ENCODE peak calls at places on chromosomes 5 and 9, in four cellular contexts. W is cardiac fibroblast; S is CD4-positive, alpha-beta T cell; X is mucosa of descending colon. I is an unnamed sample.
A peak's percentile ranks its signal among the peaks of the same experiment; 100 is the strongest.

GRCh38 chr5:168734657-168735344 is 155.6 kb upstream of the PANK3 start:
- DNase-seq in W (peak; percentile 62), X (no peak), S (no peak), I (no peak)

GRCh38 chr5:64811050-64811640 is 42.4 kb downstream of the CWC27 start:
- DNase-seq in S (no peak), X (peak; percentile 32), W (peak; percentile 85), I (peak; percentile 9)

GRCh38 chr9:131096490-131097258 is at the start of gene AIF1L:
- DNase-seq in X (peak; percentile 18), W (no peak), S (no peak), I (no peak)

GRCh38 chr5:39906146-39906545 is 481.4 kb upstream of the DAB2 start:
- DNase-seq in S (no peak), X (no peak), W (peak; percentile 38), I (no peak)

GRCh38 chr9:16680965-16681658 is 189.4 kb downstream of the BNC2 start:
- DNase-seq in X (no peak), S (no peak), W (peak; percentile 40), I (no peak)

GRCh38 chr9:130927995-130928900 is 10.8 kb downstream of the FIBCD1 start:
- DNase-seq in W (peak; percentile 67), S (no peak), X (peak; percentile 50), I (no peak)

GRCh38 chr5:38011641-38012188 is 171.9 kb upstream of the GDNF start:
- DNase-seq in S (no peak), W (no peak), X (no peak), I (no peak)

GRCh38 chr5:98365126-98365525 is 408.3 kb upstream of the RGMB start:
- DNase-seq in W (no peak), X (peak; percentile 57), S (no peak), I (no peak)

GRCh38 chr5:111834926-111835599 is 78.1 kb upstream of the NREP start:
- DNase-seq in X (no peak), S (no peak), W (peak; percentile 39), I (no peak)

GRCh38 chr5:71591100-71591499 is 4.0 kb downstream of the MCCC2 start:
- DNase-seq in X (no peak), S (no peak), W (no peak), I (no peak)

GRCh38 chr9:128150594-128151342 is 1.5 kb downstream of the LCN2 start:
- DNase-seq in W (no peak), X (peak; percentile 42), S (no peak), I (no peak)

GRCh38 chr9:72773570-72773969 is 179.3 kb downstream of the ALDH1A1 start:
- DNase-seq in S (no peak), W (no peak), X (no peak), I (no peak)

GRCh38 chr9:2242778-2243395 is 227.7 kb downstream of the SMARCA2 start:
- DNase-seq in W (peak; percentile 31), S (no peak), X (peak; percentile 8), I (no peak)

GRCh38 chr5:123068368-123068767 is 20.7 kb upstream of the PRDM6 start:
- DNase-seq in X (no peak), S (no peak), W (no peak), I (no peak)

GRCh38 chr9:30967484-30967883 is 1417.0 kb upstream of the ACO1 start:
- DNase-seq in S (no peak), W (no peak), X (no peak), I (no peak)

DNA sequence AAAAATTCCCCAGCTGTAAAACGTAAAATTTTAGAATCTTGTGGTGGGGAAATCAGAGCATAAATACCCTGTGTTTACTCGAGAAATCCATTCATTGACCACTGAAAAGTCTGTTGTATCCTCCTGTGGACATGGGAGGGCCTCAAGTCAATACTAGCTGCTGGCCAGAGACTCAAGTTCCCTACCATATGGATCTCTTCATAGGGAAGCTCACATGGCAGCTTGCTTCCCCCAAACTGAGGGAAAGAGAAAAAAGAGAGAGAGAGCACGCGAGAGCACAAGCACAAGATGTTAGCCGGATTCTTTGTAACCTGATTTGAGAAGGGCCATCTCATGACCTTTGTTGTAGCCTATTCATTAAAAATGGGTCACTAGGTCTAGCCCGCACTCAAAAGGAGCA is 591.9 kb downstream of the LRRC70 start:
- DNase-seq in W (no peak), S (no peak), X (no peak), I (no peak)
- TF ChIP-seq CTCF in W (no peak), S (no peak), X (no peak), I (no peak)

DNA sequence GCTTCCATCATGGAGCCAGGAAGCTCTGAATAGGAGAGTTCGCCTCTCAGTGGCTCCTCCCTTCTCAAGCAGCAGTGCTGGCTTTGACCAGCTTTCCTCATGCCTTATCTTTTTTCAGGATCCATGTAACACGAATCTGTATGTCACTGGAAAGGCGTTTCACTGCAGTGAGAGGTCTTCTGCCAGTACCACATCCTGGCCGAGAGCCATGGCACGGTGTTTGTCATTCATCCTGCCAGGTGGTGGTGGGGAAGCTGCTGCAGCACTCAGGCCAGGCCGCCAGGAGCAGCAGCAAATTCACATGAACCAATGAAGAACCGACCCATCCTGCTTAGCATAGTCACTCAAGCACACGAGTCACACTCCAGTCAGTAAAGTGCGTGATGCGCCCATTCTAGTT is 179.0 kb downstream of the FANCC start:
- DNase-seq in W (no peak), X (no peak), S (no peak), I (no peak)
- TF ChIP-seq CTCF in W (no peak), X (no peak), S (no peak), I (no peak)

DNA sequence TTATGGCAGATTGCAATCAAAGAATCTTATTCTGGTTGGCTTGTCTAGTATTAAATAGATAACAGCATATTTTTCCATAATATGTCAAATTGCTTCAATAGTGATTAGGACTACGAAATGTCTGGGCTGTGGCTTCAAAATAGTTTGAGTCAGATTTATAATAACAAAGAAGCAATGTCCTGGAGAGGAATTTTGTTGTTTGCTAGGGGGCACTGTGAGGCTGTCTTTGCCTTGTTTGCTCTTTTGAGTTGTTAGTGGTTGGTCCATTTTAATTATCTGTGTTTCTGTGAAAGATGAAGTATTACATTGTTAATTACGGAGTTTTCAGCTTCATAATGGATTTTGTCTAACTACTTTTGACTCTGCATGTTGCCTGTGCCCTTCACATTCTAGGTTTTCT is 713.6 kb downstream of the TLE4 start:
- DNase-seq in S (no peak), W (peak; percentile 1), X (peak; percentile 1), I (no peak)
- TF ChIP-seq CTCF in S (no peak), W (peak; percentile 27), X (no peak), I (no peak)

GRCh38 chr9:69379250-69379982 is 54.4 kb downstream of the ENTREP1 start:
- DNase-seq in X (no peak), W (peak; percentile 55), S (no peak), I (no peak)

GRCh38 chr9:69380301-69380700 is 55.3 kb downstream of the ENTREP1 start:
- DNase-seq in X (no peak), S (no peak), W (no peak), I (no peak)

GRCh38 chr9:69380811-69381210 is 55.8 kb downstream of the ENTREP1 start:
- DNase-seq in S (no peak), W (no peak), X (no peak), I (no peak)

GRCh38 chr9:69377291-69377690 is 52.3 kb downstream of the ENTREP1 start:
- DNase-seq in W (no peak), X (no peak), S (no peak), I (no peak)

GRCh38 chr9:69376651-69377050 is 51.6 kb downstream of the ENTREP1 start:
- DNase-seq in S (no peak), W (peak; percentile 95), X (peak; percentile 7), I (peak; percentile 60)
- TF ChIP-seq CTCF in S (no peak), W (no peak), X (no peak), I (no peak)

DNA sequence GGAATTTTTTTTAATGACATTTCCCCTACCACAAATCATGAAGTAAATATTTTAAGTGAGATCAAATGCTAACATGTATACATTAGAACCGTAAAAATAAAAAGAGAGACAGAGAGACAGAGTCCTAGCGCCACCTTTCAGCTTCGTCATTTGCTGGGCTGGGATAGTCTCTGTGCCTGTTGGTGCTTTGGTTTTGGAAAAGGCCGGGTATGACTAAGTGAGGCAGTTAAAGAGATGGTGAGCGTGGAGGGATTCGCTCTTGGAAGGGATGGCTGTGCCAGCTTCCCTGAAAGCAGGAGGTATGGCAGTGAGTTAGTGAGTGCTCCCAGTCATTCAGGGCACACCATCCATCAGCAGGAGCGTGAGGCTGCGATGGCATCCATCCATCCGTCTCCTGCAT is 729.6 kb upstream of the WWC1 start:
- DNase-seq in X (no peak), W (no peak), S (no peak), I (no peak)
- TF ChIP-seq CTCF in X (no peak), W (no peak), S (no peak), I (no peak)

DNA sequence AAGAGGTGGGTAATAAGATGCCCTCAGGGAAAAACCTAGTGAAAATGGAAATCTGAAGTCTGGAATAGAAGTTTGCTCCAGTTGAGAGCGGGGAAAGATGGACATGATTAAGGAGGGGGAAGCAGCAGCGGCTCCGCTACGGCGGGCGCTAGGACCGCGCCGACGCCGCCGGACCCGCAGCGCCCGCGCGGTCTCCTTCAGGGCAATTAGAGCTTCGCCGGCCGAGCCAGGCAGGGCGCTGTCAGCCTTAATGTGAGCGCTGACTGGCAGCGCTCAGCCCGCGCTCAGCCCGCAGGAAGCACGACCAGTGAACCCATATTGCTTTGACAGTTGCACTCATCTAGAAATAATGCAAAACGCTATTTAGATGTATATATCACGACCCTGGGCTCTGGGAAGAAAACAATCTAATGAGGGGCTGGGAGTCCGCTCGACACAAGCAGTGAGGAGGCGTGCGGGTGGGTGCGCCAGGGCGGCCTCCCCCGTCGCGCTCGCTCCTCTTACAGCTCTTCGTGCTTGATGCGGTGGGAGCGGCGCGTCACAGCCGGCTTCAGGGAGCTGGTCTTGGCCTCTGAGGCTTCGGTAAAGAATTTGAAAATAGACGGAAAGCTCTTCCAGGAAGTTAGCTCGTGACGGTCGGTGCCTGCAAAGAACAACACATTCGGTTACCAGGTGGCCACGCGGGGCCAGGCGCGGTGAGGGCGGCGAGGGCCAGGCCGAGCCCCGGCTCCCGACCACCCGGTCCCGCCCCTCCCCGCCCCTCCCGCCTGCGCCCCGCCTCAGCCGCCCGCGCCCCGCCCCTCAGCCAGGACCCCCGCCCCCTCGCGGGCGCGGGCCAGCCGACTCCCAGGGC is 37.7 kb downstream of the NR2F1 start:
- DNase-seq in S (peak; percentile 56), X (peak; percentile 81), W (peak; percentile 63), I (no peak)
- TF ChIP-seq CTCF in S (no peak), X (no peak), W (peak; percentile 7), I (peak; percentile 14)

I was measured in BJ.